ENCODE peak calls at places on chromosomes 3 and 15, in five cellular contexts. One of them, this sample, is unnamed.

GRCh38 chr15:57146394-57147140 is 228.1 kb downstream of the TCF12 start:
- DNase-seq in PC-3: peak; percentile 63
- DNase-seq in hepatocyte: peak; percentile 38
- DNase-seq in MM.1S: peak; percentile 41
- DNase-seq in SK-N-SH: peak; percentile 21
- DNase-seq in this sample: peak; percentile 8

GRCh38 chr15:57677206-57677605 is 29.3 kb upstream of the POLR2M start:
- DNase-seq in SK-N-SH: no peak
- DNase-seq in PC-3: no peak
- DNase-seq in hepatocyte: no peak
- DNase-seq in MM.1S: no peak
- DNase-seq in this sample: no peak

GRCh38 chr3:137869022-137869421 is 104.9 kb downstream of the SOX14 start:
- DNase-seq in MM.1S: no peak
- DNase-seq in hepatocyte: no peak
- DNase-seq in SK-N-SH: no peak
- DNase-seq in PC-3: no peak
- DNase-seq in this sample: no peak

GRCh38 chr3:151816091-151816604 is 2.2 kb downstream of the AADAC start:
- DNase-seq in SK-N-SH: no peak
- DNase-seq in hepatocyte: peak; percentile 71
- DNase-seq in PC-3: peak; percentile 87
- DNase-seq in MM.1S: no peak
- DNase-seq in this sample: no peak

GRCh38 chr3:187150599-187150998 is 11.3 kb upstream of the RPL39L start:
- DNase-seq in SK-N-SH: no peak
- DNase-seq in hepatocyte: no peak
- DNase-seq in MM.1S: peak; percentile 38
- DNase-seq in PC-3: peak; percentile 24
- DNase-seq in this sample: no peak

GRCh38 chr15:69668963-69669362 is 216.3 kb downstream of the RPLP1 start:
- DNase-seq in MM.1S: peak; percentile 91
- DNase-seq in PC-3: no peak
- DNase-seq in SK-N-SH: no peak
- DNase-seq in hepatocyte: no peak
- DNase-seq in this sample: no peak

GRCh38 chr3:127037971-127038446 is 55.1 kb downstream of the PLXNA1 start:
- DNase-seq in MM.1S: no peak
- DNase-seq in SK-N-SH: no peak
- DNase-seq in hepatocyte: no peak
- DNase-seq in PC-3: no peak
- DNase-seq in this sample: no peak

GRCh38 chr3:32843504-32844321 is 25.9 kb downstream of the TRIM71 start:
- DNase-seq in SK-N-SH: no peak
- DNase-seq in hepatocyte: no peak
- DNase-seq in MM.1S: no peak
- DNase-seq in PC-3: no peak
- DNase-seq in this sample: no peak

GRCh38 chr3:137061186-137061585 is 103.4 kb downstream of the IL20RB start:
- DNase-seq in PC-3: no peak
- DNase-seq in SK-N-SH: no peak
- DNase-seq in hepatocyte: no peak
- DNase-seq in MM.1S: no peak
- DNase-seq in this sample: no peak

GRCh38 chr15:56244811-56245576 is 1.3 kb upstream of the RFX7 start:
- DNase-seq in MM.1S: no peak
- DNase-seq in SK-N-SH: no peak
- DNase-seq in PC-3: no peak
- DNase-seq in hepatocyte: peak; percentile 35
- DNase-seq in this sample: no peak

GRCh38 chr3:39127907-39128303 is 20.4 kb downstream of the TTC21A start:
- DNase-seq in MM.1S: no peak
- DNase-seq in PC-3: no peak
- DNase-seq in SK-N-SH: no peak
- DNase-seq in hepatocyte: no peak
- DNase-seq in this sample: no peak

GRCh38 chr15:67050062-67050461 is 15.3 kb upstream of the SMAD3 start:
- DNase-seq in MM.1S: no peak
- DNase-seq in PC-3: no peak
- DNase-seq in SK-N-SH: no peak
- DNase-seq in hepatocyte: no peak
- DNase-seq in this sample: no peak
- TF ChIP-seq EZH2phosphoT487 in MM.1S: no peak
- TF ChIP-seq EZH2phosphoT487 in PC-3: no peak
- TF ChIP-seq EZH2phosphoT487 in SK-N-SH: no peak
- TF ChIP-seq EZH2phosphoT487 in hepatocyte: no peak
- TF ChIP-seq EZH2phosphoT487 in this sample: no peak

GRCh38 chr3:141237701-141238521 is 6.3 kb downstream of the PXYLP1 start:
- DNase-seq in hepatocyte: no peak
- DNase-seq in PC-3: no peak
- DNase-seq in SK-N-SH: no peak
- DNase-seq in MM.1S: no peak
- DNase-seq in this sample: no peak
- TF ChIP-seq EZH2phosphoT487 in hepatocyte: no peak
- TF ChIP-seq EZH2phosphoT487 in PC-3: no peak
- TF ChIP-seq EZH2phosphoT487 in SK-N-SH: no peak
- TF ChIP-seq EZH2phosphoT487 in MM.1S: no peak
- TF ChIP-seq EZH2phosphoT487 in this sample: no peak

GRCh38 chr3:146065573-146066006 is 95.4 kb downstream of the PLOD2 start:
- DNase-seq in PC-3: peak; percentile 82
- DNase-seq in MM.1S: peak; percentile 66
- DNase-seq in hepatocyte: peak; percentile 75
- DNase-seq in SK-N-SH: no peak
- DNase-seq in this sample: peak; percentile 38
- TF ChIP-seq EZH2phosphoT487 in PC-3: no peak
- TF ChIP-seq EZH2phosphoT487 in MM.1S: no peak
- TF ChIP-seq EZH2phosphoT487 in hepatocyte: no peak
- TF ChIP-seq EZH2phosphoT487 in SK-N-SH: no peak
- TF ChIP-seq EZH2phosphoT487 in this sample: no peak

GRCh38 chr3:132804498-132804897 is 82.3 kb upstream of the NPHP3 start:
- DNase-seq in PC-3: no peak
- DNase-seq in hepatocyte: no peak
- DNase-seq in SK-N-SH: no peak
- DNase-seq in MM.1S: no peak
- DNase-seq in this sample: no peak
- TF ChIP-seq EZH2phosphoT487 in PC-3: no peak
- TF ChIP-seq EZH2phosphoT487 in hepatocyte: no peak
- TF ChIP-seq EZH2phosphoT487 in SK-N-SH: no peak
- TF ChIP-seq EZH2phosphoT487 in MM.1S: no peak
- TF ChIP-seq EZH2phosphoT487 in this sample: no peak